ENCODE peak calls at places on chromosomes 7 and 10, in seven cellular contexts. Q, R, W, K, D, O and C are unnamed samples.

GRCh38 chr7:148835854-148836253 is 48.2 kb downstream of the EZH2 start:
- DNase-seq in R (no peak), D (no peak), O (no peak), Q (no peak), W (no peak), K (no peak), C (no peak)

GRCh38 chr7:139583826-139584553 is 60.5 kb downstream of the CLEC2L start:
- DNase-seq in R (no peak), D (no peak), K (no peak), Q (no peak), O (peak; percentile 62), W (no peak), C (no peak)

GRCh38 chr7:144057954-144058353 is 9.2 kb downstream of the OR2A5 start:
- DNase-seq in K (no peak), W (peak; percentile 6), R (no peak), Q (peak; percentile 44), D (no peak), O (no peak), C (no peak)

GRCh38 chr7:17392846-17393245 is 94.4 kb downstream of the AHR start:
- DNase-seq in O (no peak), W (no peak), R (no peak), D (no peak), Q (no peak), K (no peak), C (no peak)

GRCh38 chr10:44477021-44477420 is 92.1 kb upstream of the CXCL12 start:
- DNase-seq in D (no peak), Q (peak; percentile 50), K (no peak), O (no peak), R (no peak), W (peak; percentile 9), C (no peak)

GRCh38 chr7:129126314-129126713 is 18.2 kb upstream of the TSPAN33 start:
- DNase-seq in D (no peak), R (no peak), Q (no peak), O (no peak), K (no peak), W (no peak), C (no peak)

GRCh38 chr7:1394371-1394770 is 64.9 kb downstream of the MICALL2 start:
- DNase-seq in Q (no peak), R (no peak), K (no peak), O (no peak), D (no peak), W (no peak), C (no peak)

GRCh38 chr10:128087884-128088695 is 38.1 kb downstream of the MKI67 start:
- DNase-seq in K (no peak), D (no peak), Q (no peak), O (peak; percentile 52), W (no peak), R (no peak), C (no peak)

GRCh38 chr10:77179015-77179695 is 458.5 kb downstream of the KCNMA1 start:
- DNase-seq in D (no peak), R (no peak), W (peak; percentile 68), K (no peak), Q (peak; percentile 77), O (no peak), C (peak; percentile 76)

GRCh38 chr10:92720306-92721165 is 30.8 kb downstream of the HHEX start:
- DNase-seq in R (no peak), D (no peak), W (peak; percentile 33), O (no peak), Q (peak; percentile 29), K (no peak), C (no peak)

GRCh38 chr7:160958-161725 is 31.2 kb upstream of the FAM20C start:
- DNase-seq in R (no peak), W (no peak), K (no peak), D (no peak), O (no peak), Q (no peak), C (no peak)

GRCh38 chr10:106609466-106609865 is 555.0 kb downstream of the SORCS1 start:
- DNase-seq in O (no peak), W (no peak), Q (no peak), K (no peak), R (no peak), D (no peak), C (no peak)

GRCh38 chr7:4880218-4880617 is 3.3 kb downstream of the RADIL start:
- DNase-seq in W (no peak), K (no peak), D (no peak), R (no peak), Q (no peak), O (peak; percentile 52), C (no peak)
- H3K4me3 ChIP-seq in W (peak overlapping the region; percentile 58), K (no peak overlapping the region), D (no peak overlapping the region), R (peak overlapping the region; percentile 35), Q (no peak overlapping the region), O (no peak overlapping the region), C (no peak overlapping the region)

GRCh38 chr7:44057181-44057848 is 8.1 kb downstream of the PGAM2 start:
- DNase-seq in O (no peak), R (no peak), K (no peak), D (no peak), Q (no peak), W (no peak), C (no peak)

GRCh38 chr7:44060091-44060947 is 5.0 kb downstream of the PGAM2 start:
- DNase-seq in W (no peak), D (no peak), O (peak; percentile 78), K (no peak), R (peak; percentile 16), Q (no peak), C (no peak)

GRCh38 chr7:44059219-44060090 is 5.9 kb downstream of the PGAM2 start:
- DNase-seq in K (no peak), R (peak; percentile 13), W (no peak), Q (no peak), O (peak; percentile 80), D (no peak), C (no peak)

GRCh38 chr7:44057849-44058758 is 7.3 kb downstream of the PGAM2 start:
- DNase-seq in Q (no peak), K (no peak), W (no peak), O (no peak), D (no peak), R (no peak), C (no peak)

GRCh38 chr7:44058759-44059218 is 6.6 kb downstream of the PGAM2 start:
- DNase-seq in W (no peak), K (no peak), Q (no peak), O (peak; percentile 74), D (no peak), R (no peak), C (no peak)
- H3K4me3 ChIP-seq in W (no peak overlapping the region), K (no peak overlapping the region), Q (no peak overlapping the region), O (no peak overlapping the region), D (no peak overlapping the region), R (no peak overlapping the region), C (no peak overlapping the region)

DNA sequence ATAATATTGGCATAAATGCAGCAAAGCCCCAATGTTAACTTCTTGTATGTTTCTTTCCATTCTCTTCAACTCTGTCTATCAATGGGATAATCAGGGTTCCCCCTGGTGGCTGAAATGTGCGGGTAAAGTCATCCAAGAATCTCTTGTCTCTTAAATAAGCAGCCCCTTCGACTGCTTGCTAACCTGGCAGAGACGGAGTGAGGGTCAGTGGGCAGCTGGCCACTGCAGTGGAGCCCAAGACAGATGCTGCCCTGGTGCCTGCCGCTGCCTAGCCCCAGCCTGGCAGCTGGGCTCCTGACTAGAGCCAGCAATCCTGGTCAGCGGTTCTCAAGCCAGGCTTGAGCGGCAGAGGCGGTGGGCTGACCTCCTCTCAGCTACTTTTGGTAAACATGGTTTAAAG is 248.9 kb downstream of the COBL start:
- DNase-seq in R (no peak), Q (peak; percentile 86), D (no peak), K (peak; percentile 50), W (peak; percentile 72), O (peak; percentile 78), C (peak; percentile 59)
- H3K4me3 ChIP-seq in R (no peak overlapping the region), Q (no peak overlapping the region), D (no peak overlapping the region), K (no peak overlapping the region), W (no peak overlapping the region), O (no peak overlapping the region), C (no peak overlapping the region)

DNA sequence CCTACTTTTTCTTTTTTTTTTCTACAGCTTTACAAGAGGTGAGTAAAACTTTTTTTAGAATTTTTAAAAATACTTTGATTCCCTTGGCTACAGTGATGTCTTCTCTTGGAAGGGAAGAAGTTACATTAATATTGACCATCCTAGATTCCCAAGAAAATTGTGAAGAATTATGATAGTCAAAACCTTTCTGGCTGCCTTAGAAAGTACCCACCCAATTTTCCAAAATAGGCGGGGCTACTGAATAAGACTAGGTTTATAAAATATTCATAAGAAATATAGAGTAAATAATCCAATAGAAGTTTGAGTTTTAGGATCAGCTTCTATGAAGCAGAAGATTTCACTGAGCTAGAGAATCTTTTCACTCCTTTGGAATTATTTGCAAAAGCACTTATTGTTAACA is 3.0 kb downstream of the COL1A2 start:
- DNase-seq in Q (no peak), D (no peak), W (no peak), K (no peak), R (no peak), O (no peak), C (no peak)
- H3K4me3 ChIP-seq in Q (no peak overlapping the region), D (no peak overlapping the region), W (peak overlapping the region; percentile 80), K (no peak overlapping the region), R (peak overlapping the region; percentile 67), O (no peak overlapping the region), C (peak overlapping the region; percentile 67)

DNA sequence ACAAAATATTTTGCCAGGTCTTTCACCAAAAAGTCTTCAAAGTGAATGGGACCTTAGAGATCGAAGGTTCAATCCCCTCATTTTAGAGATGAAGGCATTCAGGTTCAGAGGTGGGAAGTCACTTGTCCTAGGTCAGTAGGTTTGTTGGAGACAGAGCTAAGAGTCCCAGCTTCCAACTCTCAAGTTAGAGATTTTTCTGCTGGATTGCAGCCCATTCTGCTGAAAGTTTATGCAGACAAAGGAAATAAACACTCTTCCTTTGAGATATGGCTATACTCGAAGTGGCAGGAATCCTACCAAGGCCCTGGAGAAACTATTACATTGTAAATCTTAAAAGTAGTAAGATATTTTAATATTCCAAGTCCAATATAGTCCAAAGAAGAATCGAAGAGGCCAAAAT is 64.4 kb downstream of the LYZL1 start:
- DNase-seq in Q (no peak), D (no peak), K (no peak), W (no peak), O (no peak), R (no peak), C (no peak)
- H3K4me3 ChIP-seq in Q (no peak overlapping the region), D (no peak overlapping the region), K (no peak overlapping the region), W (no peak overlapping the region), O (no peak overlapping the region), R (no peak overlapping the region), C (no peak overlapping the region)

GRCh38 chr7:25893436-25893835 is 258.6 kb upstream of the NFE2L3 start:
- DNase-seq in O (no peak), Q (no peak), R (no peak), D (no peak), K (no peak), W (no peak), C (no peak)

GRCh38 chr7:25897261-25897782 is 254.7 kb upstream of the NFE2L3 start:
- DNase-seq in O (no peak), D (no peak), K (no peak), R (no peak), Q (peak; percentile 59), W (no peak), C (no peak)

GRCh38 chr7:25895792-25896171 is 256.2 kb upstream of the NFE2L3 start:
- DNase-seq in W (no peak), Q (no peak), K (no peak), D (no peak), R (no peak), O (no peak), C (no peak)

GRCh38 chr7:25894002-25894901 is 257.7 kb upstream of the NFE2L3 start:
- DNase-seq in Q (peak; percentile 57), R (no peak), O (no peak), W (no peak), D (no peak), K (peak; percentile 73), C (no peak)

GRCh38 chr7:25894902-25895791 is 256.9 kb upstream of the NFE2L3 start:
- DNase-seq in Q (peak; percentile 75), D (peak; percentile 22), O (peak; percentile 96), R (peak; percentile 70), K (peak; percentile 70), W (peak; percentile 38), C (peak; percentile 1)
- H3K4me3 ChIP-seq in Q (no peak overlapping the region), D (no peak overlapping the region), O (peak overlapping the region; percentile 10), R (peak overlapping the region; percentile 33), K (peak overlapping the region; percentile 25), W (peak overlapping the region; percentile 69), C (no peak overlapping the region)